ENCODE peak calls at places on chromosomes 7 and 10, in eight cellular contexts. One of them, this sample, is unnamed.

GRCh38 chr7:25296086-25296485 is 67.8 kb upstream of the NPVF start:
- DNase-seq in activated CD8-positive, alpha-beta memory T cell treated with anti-CD3 and anti-CD28 coated beads, Interleukin-2, amount 50 U/mL, for 48 hours: no peak
- DNase-seq in osteoblast: no peak
- DNase-seq in NCI-H510A: no peak
- DNase-seq in pulmonary artery endothelial cell: no peak
- DNase-seq in germinal center: no peak
- DNase-seq in COR-L47: no peak
- DNase-seq in Calu3: no peak
- DNase-seq in this sample: no peak

GRCh38 chr7:4797858-4798705 is 22.7 kb downstream of the AP5Z1 start:
- DNase-seq in germinal center: peak
- DNase-seq in COR-L47: no peak
- DNase-seq in Calu3: peak
- DNase-seq in activated CD8-positive, alpha-beta memory T cell treated with anti-CD3 and anti-CD28 coated beads, Interleukin-2, amount 50 U/mL, for 48 hours: peak
- DNase-seq in NCI-H510A: no peak
- DNase-seq in osteoblast: peak
- DNase-seq in pulmonary artery endothelial cell: no peak
- DNase-seq in this sample: peak

GRCh38 chr10:60921631-60922030 is 22.4 kb downstream of the RHOBTB1 start:
- DNase-seq in activated CD8-positive, alpha-beta memory T cell treated with anti-CD3 and anti-CD28 coated beads, Interleukin-2, amount 50 U/mL, for 48 hours: no peak
- DNase-seq in pulmonary artery endothelial cell: no peak
- DNase-seq in Calu3: no peak
- DNase-seq in germinal center: no peak
- DNase-seq in NCI-H510A: no peak
- DNase-seq in osteoblast: no peak
- DNase-seq in COR-L47: peak
- DNase-seq in this sample: peak

GRCh38 chr10:15262036-15262713 is 93.7 kb upstream of the NMT2 start:
- DNase-seq in pulmonary artery endothelial cell: no peak
- DNase-seq in COR-L47: no peak
- DNase-seq in NCI-H510A: no peak
- DNase-seq in germinal center: no peak
- DNase-seq in osteoblast: peak
- DNase-seq in activated CD8-positive, alpha-beta memory T cell treated with anti-CD3 and anti-CD28 coated beads, Interleukin-2, amount 50 U/mL, for 48 hours: no peak
- DNase-seq in Calu3: peak
- DNase-seq in this sample: peak

GRCh38 chr7:133510326-133511055 is 257.6 kb downstream of the EXOC4 start:
- DNase-seq in germinal center: no peak
- DNase-seq in Calu3: no peak
- DNase-seq in COR-L47: no peak
- DNase-seq in pulmonary artery endothelial cell: no peak
- DNase-seq in activated CD8-positive, alpha-beta memory T cell treated with anti-CD3 and anti-CD28 coated beads, Interleukin-2, amount 50 U/mL, for 48 hours: no peak
- DNase-seq in osteoblast: no peak
- DNase-seq in NCI-H510A: no peak
- DNase-seq in this sample: no peak

GRCh38 chr10:29806350-29806788 is 171.6 kb upstream of the SVIL start:
- DNase-seq in pulmonary artery endothelial cell: no peak
- DNase-seq in activated CD8-positive, alpha-beta memory T cell treated with anti-CD3 and anti-CD28 coated beads, Interleukin-2, amount 50 U/mL, for 48 hours: no peak
- DNase-seq in Calu3: no peak
- DNase-seq in COR-L47: no peak
- DNase-seq in germinal center: no peak
- DNase-seq in NCI-H510A: no peak
- DNase-seq in osteoblast: no peak
- DNase-seq in this sample: no peak

GRCh38 chr7:130943336-130943901 is 209.4 kb upstream of the KLF14 start:
- DNase-seq in activated CD8-positive, alpha-beta memory T cell treated with anti-CD3 and anti-CD28 coated beads, Interleukin-2, amount 50 U/mL, for 48 hours: no peak
- DNase-seq in NCI-H510A: no peak
- DNase-seq in COR-L47: no peak
- DNase-seq in Calu3: no peak
- DNase-seq in osteoblast: peak
- DNase-seq in pulmonary artery endothelial cell: peak
- DNase-seq in germinal center: peak
- DNase-seq in this sample: no peak

GRCh38 chr7:116669769-116670168 is 2.2 kb upstream of the MET start:
- DNase-seq in activated CD8-positive, alpha-beta memory T cell treated with anti-CD3 and anti-CD28 coated beads, Interleukin-2, amount 50 U/mL, for 48 hours: no peak
- DNase-seq in COR-L47: no peak
- DNase-seq in NCI-H510A: no peak
- DNase-seq in pulmonary artery endothelial cell: no peak
- DNase-seq in Calu3: no peak
- DNase-seq in osteoblast: peak
- DNase-seq in germinal center: no peak
- DNase-seq in this sample: no peak

GRCh38 chr7:158782638-158783490 is 46.4 kb downstream of the ESYT2 start:
- DNase-seq in NCI-H510A: peak
- DNase-seq in pulmonary artery endothelial cell: peak
- DNase-seq in germinal center: no peak
- DNase-seq in Calu3: peak
- DNase-seq in osteoblast: peak
- DNase-seq in COR-L47: peak
- DNase-seq in activated CD8-positive, alpha-beta memory T cell treated with anti-CD3 and anti-CD28 coated beads, Interleukin-2, amount 50 U/mL, for 48 hours: no peak
- DNase-seq in this sample: peak

GRCh38 chr7:152459724-152460251 is 24.0 kb upstream of the KMT2C start:
- DNase-seq in NCI-H510A: no peak
- DNase-seq in germinal center: no peak
- DNase-seq in activated CD8-positive, alpha-beta memory T cell treated with anti-CD3 and anti-CD28 coated beads, Interleukin-2, amount 50 U/mL, for 48 hours: no peak
- DNase-seq in COR-L47: peak
- DNase-seq in pulmonary artery endothelial cell: no peak
- DNase-seq in osteoblast: peak
- DNase-seq in Calu3: no peak
- DNase-seq in this sample: peak

GRCh38 chr10:13356392-13356791 is 8.3 kb upstream of the SEPHS1 start:
- DNase-seq in Calu3: no peak
- DNase-seq in osteoblast: no peak
- DNase-seq in NCI-H510A: no peak
- DNase-seq in pulmonary artery endothelial cell: no peak
- DNase-seq in COR-L47: no peak
- DNase-seq in activated CD8-positive, alpha-beta memory T cell treated with anti-CD3 and anti-CD28 coated beads, Interleukin-2, amount 50 U/mL, for 48 hours: no peak
- DNase-seq in germinal center: no peak
- DNase-seq in this sample: no peak

GRCh38 chr10:132443605-132443997 is 46.6 kb downstream of the PWWP2B start:
- DNase-seq in NCI-H510A: no peak
- DNase-seq in germinal center: peak
- DNase-seq in pulmonary artery endothelial cell: no peak
- DNase-seq in osteoblast: peak
- DNase-seq in Calu3: no peak
- DNase-seq in COR-L47: no peak
- DNase-seq in activated CD8-positive, alpha-beta memory T cell treated with anti-CD3 and anti-CD28 coated beads, Interleukin-2, amount 50 U/mL, for 48 hours: peak
- DNase-seq in this sample: no peak

GRCh38 chr10:93462371-93462770 is 19.8 kb downstream of the MYOF start:
- DNase-seq in COR-L47: no peak
- DNase-seq in Calu3: no peak
- DNase-seq in germinal center: no peak
- DNase-seq in activated CD8-positive, alpha-beta memory T cell treated with anti-CD3 and anti-CD28 coated beads, Interleukin-2, amount 50 U/mL, for 48 hours: no peak
- DNase-seq in osteoblast: no peak
- DNase-seq in pulmonary artery endothelial cell: no peak
- DNase-seq in NCI-H510A: no peak
- DNase-seq in this sample: no peak

GRCh38 chr10:87918254-87918859 is 54.9 kb downstream of the PTEN start:
- DNase-seq in NCI-H510A: no peak
- DNase-seq in Calu3: no peak
- DNase-seq in pulmonary artery endothelial cell: peak
- DNase-seq in COR-L47: no peak
- DNase-seq in osteoblast: no peak
- DNase-seq in activated CD8-positive, alpha-beta memory T cell treated with anti-CD3 and anti-CD28 coated beads, Interleukin-2, amount 50 U/mL, for 48 hours: no peak
- DNase-seq in germinal center: no peak
- DNase-seq in this sample: no peak

GRCh38 chr10:110273474-110273873 is 31.2 kb downstream of the SMNDC1 start:
- DNase-seq in germinal center: no peak
- DNase-seq in Calu3: no peak
- DNase-seq in osteoblast: peak
- DNase-seq in COR-L47: no peak
- DNase-seq in pulmonary artery endothelial cell: no peak
- DNase-seq in activated CD8-positive, alpha-beta memory T cell treated with anti-CD3 and anti-CD28 coated beads, Interleukin-2, amount 50 U/mL, for 48 hours: no peak
- DNase-seq in NCI-H510A: no peak
- DNase-seq in this sample: peak

GRCh38 chr7:105876964-105877601 is 684 bp upstream of the ATXN7L1 start:
- DNase-seq in Calu3: peak
- DNase-seq in NCI-H510A: no peak
- DNase-seq in COR-L47: no peak
- DNase-seq in germinal center: peak
- DNase-seq in pulmonary artery endothelial cell: no peak
- DNase-seq in activated CD8-positive, alpha-beta memory T cell treated with anti-CD3 and anti-CD28 coated beads, Interleukin-2, amount 50 U/mL, for 48 hours: no peak
- DNase-seq in osteoblast: peak
- DNase-seq in this sample: peak

GRCh38 chr10:13969118-13969791 is 361.5 kb downstream of the FRMD4A start:
- DNase-seq in activated CD8-positive, alpha-beta memory T cell treated with anti-CD3 and anti-CD28 coated beads, Interleukin-2, amount 50 U/mL, for 48 hours: no peak
- DNase-seq in pulmonary artery endothelial cell: no peak
- DNase-seq in COR-L47: no peak
- DNase-seq in NCI-H510A: no peak
- DNase-seq in Calu3: no peak
- DNase-seq in germinal center: no peak
- DNase-seq in osteoblast: no peak
- DNase-seq in this sample: no peak

GRCh38 chr7:105141068-105141467 is 127.1 kb downstream of the KMT2E start:
- DNase-seq in pulmonary artery endothelial cell: no peak
- DNase-seq in osteoblast: peak
- DNase-seq in COR-L47: peak
- DNase-seq in NCI-H510A: no peak
- DNase-seq in activated CD8-positive, alpha-beta memory T cell treated with anti-CD3 and anti-CD28 coated beads, Interleukin-2, amount 50 U/mL, for 48 hours: no peak
- DNase-seq in Calu3: no peak
- DNase-seq in germinal center: no peak
- DNase-seq in this sample: no peak

This sample was measured in body of pancreas.